ENCODE peak calls at places on chromosome 13, in nine cellular contexts. W is lower lobe of right lung; P is heart left ventricle; K is CD4-positive, CD25-positive, alpha-beta regulatory T cell; D is heart right ventricle; J is neural progenitor cell; O is neuronal stem cell; N is right lobe of liver; H is NT2/D1. C is an unnamed sample. For H3K4me1, the result is how much of the 10 kb centered on the place peaks cover.

GRCh38 chr13:46595136-46595917 is 42.4 kb downstream of the LRCH1 start:
- DNase-seq in W (no peak), J (no peak), N (no peak), P (no peak), H (no peak), D (no peak), K (no peak), O (no peak), C (no peak)

GRCh38 chr13:94239135-94239534 is 240.3 kb downstream of the DCT start:
- DNase-seq in W (no peak), H (no peak), O (no peak), N (no peak), J (no peak), D (no peak), K (peak), P (no peak), C (no peak)

GRCh38 chr13:101202590-101202989 is 213.7 kb downstream of the NALCN start:
- DNase-seq in J (peak), O (no peak), P (no peak), K (no peak), W (no peak), D (no peak), N (no peak), H (peak), C (peak)

GRCh38 chr13:82802528-82802927 is 1079.7 kb downstream of the SLITRK1 start:
- DNase-seq in O (no peak), J (no peak), H (no peak), K (no peak), D (no peak), N (no peak), P (no peak), W (no peak), C (no peak)

GRCh38 chr13:70107498-70108271 is at the start of gene ATXN8OS:
- DNase-seq in N (no peak), K (no peak), W (peak), P (no peak), J (peak), O (peak), H (no peak), D (no peak), C (no peak)

GRCh38 chr13:112752711-112753541 is 63.1 kb downstream of the ATP11A start:
- DNase-seq in P (no peak), D (no peak), J (no peak), W (no peak), H (no peak), N (no peak), K (peak), O (no peak), C (no peak)

GRCh38 chr13:60220072-60220471 is 56.3 kb upstream of the DIAPH3 start:
- DNase-seq in O (no peak), K (no peak), D (no peak), W (no peak), J (no peak), H (no peak), N (no peak), P (no peak), C (no peak)

GRCh38 chr13:30308548-30308947 is 1.2 kb upstream of the KATNAL1 start:
- DNase-seq in P (no peak), W (no peak), N (no peak), O (no peak), H (no peak), K (no peak), D (no peak), J (no peak), C (no peak)

GRCh38 chr13:30792257-30793000 is 57.1 kb downstream of the ALOX5AP start:
- DNase-seq in J (peak), P (peak), H (peak), W (peak), D (peak), O (peak), N (peak), K (no peak), C (no peak)

GRCh38 chr13:93721483-93721882 is 494.9 kb downstream of the GPC6 start:
- DNase-seq in P (no peak), D (no peak), O (no peak), N (no peak), W (no peak), J (no peak), H (no peak), K (no peak), C (no peak)

GRCh38 chr13:77124423-77124822 is 97.5 kb upstream of the FBXL3 start:
- DNase-seq in N (no peak), D (no peak), W (no peak), H (no peak), P (no peak), O (no peak), J (no peak), K (no peak), C (no peak)

GRCh38 chr13:107864543-107865460 is 350.5 kb downstream of the LIG4 start:
- DNase-seq in O (peak), K (peak), H (peak), D (no peak), W (no peak), N (no peak), J (peak), P (no peak), C (no peak)

GRCh38 chr13:43269037-43269476 is 245.7 kb downstream of the DNAJC15 start:
- DNase-seq in J (no peak), H (no peak), N (no peak), O (no peak), D (no peak), W (no peak), P (peak), K (no peak), C (no peak)

GRCh38 chr13:31119966-31120733 is 41.6 kb downstream of the HSPH1 start:
- DNase-seq in W (no peak), H (no peak), J (no peak), K (peak), P (no peak), O (no peak), N (no peak), D (no peak), C (no peak)

GRCh38 chr13:107685876-107686275 is 529.5 kb downstream of the LIG4 start:
- DNase-seq in P (no peak), W (no peak), H (no peak), D (no peak), K (no peak), O (no peak), J (no peak), N (no peak), C (no peak)

GRCh38 chr13:30802953-30803478 is 67.7 kb downstream of the ALOX5AP start:
- DNase-seq in H (peak), W (peak), O (peak), J (peak), K (peak), P (peak), D (peak), N (peak), C (peak)

GRCh38 chr13:90270231-90270630 is 1077.3 kb upstream of the MIR17HG start:
- DNase-seq in D (no peak), N (no peak), J (no peak), P (no peak), O (no peak), K (no peak), W (no peak), H (no peak), C (no peak)

GRCh38 chr13:113923376-113924063 is 50.4 kb downstream of the C13orf46 start:
- DNase-seq in D (no peak), W (no peak), J (no peak), N (peak), K (no peak), P (no peak), H (no peak), O (no peak), C (no peak)

GRCh38 chr13:103812558-103812957 is 746.3 kb upstream of the SLC10A2 start:
- DNase-seq in W (no peak), H (no peak), J (no peak), D (no peak), K (no peak), N (no peak), P (no peak), O (no peak), C (no peak)

DNA sequence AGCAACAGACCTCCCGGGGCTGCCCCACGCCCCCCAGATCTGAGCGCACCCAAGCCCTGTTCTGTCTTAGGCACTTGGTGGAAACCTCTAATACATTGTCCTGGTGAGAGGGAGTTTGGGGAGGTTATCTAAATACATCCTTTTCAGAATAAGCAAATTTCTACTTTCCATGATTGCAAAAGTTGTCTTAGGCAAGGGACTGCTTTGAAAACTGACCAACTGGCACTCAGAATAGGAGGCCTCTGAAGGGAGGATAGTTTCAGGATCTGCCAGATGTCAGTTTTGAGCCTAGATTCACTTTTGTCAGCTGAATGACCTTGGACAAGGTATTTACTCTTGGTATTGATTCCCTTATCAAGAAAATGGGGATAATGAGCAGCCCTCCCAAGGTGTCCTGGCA is 11.8 kb downstream of the SERP2 start:
- DNase-seq in K (no peak), W (no peak), O (no peak), H (no peak), J (no peak), N (peak), P (no peak), D (no peak), C (no peak)
- H3K4me1 ChIP-seq in K (under half), W (under half), O (under half), H (under half), J (under half), N (under half), P (under half), D (under half), C (under half)

GRCh38 chr13:21465710-21466160 is 6.6 kb upstream of the ZDHHC20 start:
- DNase-seq in O (no peak), H (no peak), W (peak), K (no peak), D (no peak), J (peak), P (no peak), N (no peak), C (no peak)
- H3K4me3 ChIP-seq in O (no peak), H (no peak), W (no peak), K (no peak), D (no peak), J (no peak), P (no peak), N (no peak), C (no peak)

DNA sequence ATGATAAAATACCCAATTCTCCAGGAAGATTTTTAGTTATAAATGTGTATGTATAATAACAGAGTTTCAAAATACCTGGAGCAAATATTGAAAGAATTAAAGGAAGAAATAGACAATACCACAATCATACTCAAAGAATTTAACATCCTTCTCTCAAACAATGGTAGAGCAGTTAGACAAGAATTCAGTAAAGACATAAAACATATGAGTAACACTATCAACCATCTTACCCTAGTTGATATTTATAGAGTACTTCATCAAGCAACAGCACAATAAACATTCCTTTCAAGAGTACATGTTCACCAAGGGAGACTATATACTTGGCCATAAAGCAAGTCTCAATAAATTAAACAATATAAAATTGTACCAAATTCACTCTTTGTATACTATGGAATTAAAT is 108.4 kb downstream of the DLEU7 start:
- DNase-seq in P (no peak), W (no peak), O (no peak), K (no peak), H (no peak), N (no peak), J (no peak), D (no peak), C (no peak)
- H3K4me1 ChIP-seq in P (under half), W (under half), O (under half), K (under half), H (under half), N (under half), J (under half), D (under half), C (under half)

DNA sequence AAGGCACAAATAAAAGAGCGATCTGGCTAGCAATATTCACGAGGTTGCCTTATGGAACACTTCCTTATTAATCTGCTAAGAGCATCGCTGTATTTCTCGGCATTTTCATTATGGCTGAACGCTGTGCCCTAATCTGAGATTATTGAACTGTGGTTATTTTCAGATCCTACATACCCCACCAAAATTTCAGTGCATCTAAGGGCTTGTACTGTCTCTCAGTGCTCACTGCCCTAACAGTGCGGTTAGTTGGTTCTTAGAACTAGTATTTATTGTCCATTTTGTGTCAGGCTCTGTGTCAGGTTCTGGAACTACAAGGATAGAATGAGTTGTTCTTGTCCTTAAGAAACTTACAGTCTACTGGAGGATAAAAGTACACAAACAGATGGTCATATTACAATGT is 51.6 kb downstream of the FLT3 start:
- DNase-seq in K (no peak), O (no peak), P (no peak), H (no peak), N (no peak), W (no peak), J (no peak), D (no peak), C (no peak)
- H3K4me3 ChIP-seq in K (no peak), O (no peak), P (no peak), H (no peak), N (no peak), W (no peak), J (no peak), D (no peak), C (no peak)

DNA sequence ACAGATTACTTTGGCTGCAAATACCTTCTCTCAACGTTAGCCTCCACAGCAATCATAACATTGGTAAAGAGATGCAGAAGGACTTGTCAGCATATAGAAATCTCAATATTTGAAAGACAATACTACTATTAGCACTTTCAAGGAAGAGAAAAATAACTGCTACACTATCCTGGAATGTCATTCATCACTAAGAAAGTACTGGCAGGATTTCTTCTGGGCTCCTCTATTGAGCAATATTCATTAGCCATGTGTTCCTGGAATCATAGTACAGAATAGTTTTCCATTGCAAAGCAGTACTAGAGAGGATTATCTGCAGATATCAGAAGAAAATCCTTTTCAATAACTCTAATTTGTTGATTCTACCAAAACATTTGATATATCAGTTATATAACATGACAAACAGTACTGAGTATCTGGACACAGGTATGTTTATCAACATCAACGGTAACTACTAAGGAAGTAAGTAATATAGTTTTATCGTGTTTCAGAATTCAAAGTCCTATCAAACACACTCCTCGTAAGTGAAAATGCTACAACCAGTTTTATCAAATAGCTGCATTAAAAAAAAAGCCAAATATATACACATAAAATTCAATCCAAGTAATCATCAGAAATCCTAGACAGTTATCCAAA is 27.3 kb downstream of the INTS6 start:
- DNase-seq in H (no peak), N (no peak), J (no peak), W (no peak), P (no peak), K (no peak), D (no peak), O (no peak), C (no peak)
- H3K4me1 ChIP-seq in H (under half), N (under half), J (half or more), W (under half), P (under half), K (under half), D (under half), O (under half), C (under half)

GRCh38 chr13:41682001-41682400 is 224.7 kb downstream of the RGCC start:
- DNase-seq in N (no peak), P (no peak), D (no peak), O (no peak), W (no peak), K (no peak), J (no peak), H (no peak), C (no peak)

GRCh38 chr13:41682766-41683165 is 225.4 kb downstream of the RGCC start:
- DNase-seq in K (no peak), D (no peak), P (no peak), N (no peak), W (no peak), O (no peak), H (no peak), J (no peak), C (no peak)

GRCh38 chr13:41681587-41681986 is 224.2 kb downstream of the RGCC start:
- DNase-seq in W (no peak), O (no peak), D (no peak), J (no peak), P (no peak), K (no peak), N (no peak), H (no peak), C (no peak)

GRCh38 chr13:41678842-41679241 is 221.5 kb downstream of the RGCC start:
- DNase-seq in O (no peak), D (no peak), J (no peak), P (no peak), K (no peak), H (no peak), N (no peak), W (no peak), C (no peak)

GRCh38 chr13:41680900-41681299 is 223.6 kb downstream of the RGCC start:
- DNase-seq in H (no peak), K (no peak), P (no peak), N (no peak), W (no peak), J (peak), D (no peak), O (no peak), C (no peak)
- H3K4me3 ChIP-seq in H (no peak), K (no peak), P (no peak), N (no peak), W (no peak), J (no peak), D (no peak), O (no peak), C (no peak)

GRCh38 chr13:98525452-98525851 is 51.5 kb downstream of the STK24 start:
- DNase-seq in W (no peak), P (no peak), J (no peak), O (no peak), N (no peak), H (no peak), K (no peak), D (no peak), C (no peak)

GRCh38 chr13:98529171-98529570 is 47.7 kb downstream of the STK24 start:
- DNase-seq in H (no peak), D (no peak), N (no peak), O (no peak), K (no peak), P (no peak), W (no peak), J (no peak), C (no peak)

GRCh38 chr13:98525852-98526512 is 50.9 kb downstream of the STK24 start:
- DNase-seq in J (no peak), H (no peak), D (no peak), K (no peak), N (no peak), W (no peak), O (no peak), P (no peak), C (no peak)

GRCh38 chr13:98528663-98529064 is 48.2 kb downstream of the STK24 start:
- DNase-seq in H (no peak), P (no peak), O (no peak), J (no peak), K (peak), D (no peak), N (no peak), W (no peak), C (no peak)

GRCh38 chr13:98527526-98527925 is 49.4 kb downstream of the STK24 start:
- DNase-seq in K (no peak), J (no peak), W (no peak), P (no peak), O (no peak), D (no peak), N (no peak), H (no peak), C (no peak)
- H3K4me1 ChIP-seq in K (half or more), J (under half), W (half or more), P (under half), O (under half), D (half or more), N (under half), H (under half), C (under half)

C was measured in iPS DF 6.9.